ENCODE peak calls at places on chromosomes 7 and 10, in eight cellular contexts. One of them, this sample, is unnamed.
A peak's percentile ranks its signal among the peaks of the same experiment; 100 is the strongest.

GRCh38 chr10:61452229-61452651 is 941 bp downstream of the TMEM26 start:
- DNase-seq in upper lobe of left lung: no peak
- DNase-seq in transverse colon: no peak
- DNase-seq in prostate gland: peak; percentile 15
- DNase-seq in HCT116: no peak
- DNase-seq in sigmoid colon: no peak
- DNase-seq in breast epithelium: no peak
- DNase-seq in suprapubic skin: no peak
- DNase-seq in this sample: no peak

GRCh38 chr7:137423321-137423720 is 79.8 kb upstream of the PTN start:
- DNase-seq in sigmoid colon: no peak
- DNase-seq in suprapubic skin: no peak
- DNase-seq in upper lobe of left lung: no peak
- DNase-seq in HCT116: no peak
- DNase-seq in prostate gland: no peak
- DNase-seq in transverse colon: no peak
- DNase-seq in breast epithelium: no peak
- DNase-seq in this sample: no peak

GRCh38 chr7:75945297-75946168 is 30.6 kb downstream of the POR start:
- DNase-seq in suprapubic skin: no peak
- DNase-seq in prostate gland: no peak
- DNase-seq in HCT116: no peak
- DNase-seq in breast epithelium: no peak
- DNase-seq in upper lobe of left lung: peak; percentile 85
- DNase-seq in transverse colon: no peak
- DNase-seq in sigmoid colon: no peak
- DNase-seq in this sample: no peak

GRCh38 chr10:30736685-30737232 is 107.2 kb upstream of the LYZL2 start:
- DNase-seq in transverse colon: peak; percentile 38
- DNase-seq in breast epithelium: no peak
- DNase-seq in sigmoid colon: peak; percentile 95
- DNase-seq in upper lobe of left lung: no peak
- DNase-seq in HCT116: peak; percentile 16
- DNase-seq in suprapubic skin: no peak
- DNase-seq in prostate gland: no peak
- DNase-seq in this sample: no peak

GRCh38 chr10:110563132-110563531 is 4.4 kb upstream of the SMC3 start:
- DNase-seq in breast epithelium: no peak
- DNase-seq in suprapubic skin: no peak
- DNase-seq in sigmoid colon: no peak
- DNase-seq in prostate gland: no peak
- DNase-seq in upper lobe of left lung: no peak
- DNase-seq in transverse colon: no peak
- DNase-seq in HCT116: no peak
- DNase-seq in this sample: no peak

GRCh38 chr10:88831709-88832108 is 19.9 kb downstream of the ANKRD22 start:
- DNase-seq in suprapubic skin: no peak
- DNase-seq in sigmoid colon: no peak
- DNase-seq in HCT116: no peak
- DNase-seq in breast epithelium: no peak
- DNase-seq in upper lobe of left lung: no peak
- DNase-seq in prostate gland: no peak
- DNase-seq in transverse colon: no peak
- DNase-seq in this sample: no peak

GRCh38 chr10:119441921-119442757 is 100.4 kb downstream of the RGS10 start:
- DNase-seq in suprapubic skin: no peak
- DNase-seq in sigmoid colon: no peak
- DNase-seq in breast epithelium: no peak
- DNase-seq in prostate gland: no peak
- DNase-seq in upper lobe of left lung: no peak
- DNase-seq in HCT116: no peak
- DNase-seq in transverse colon: no peak
- DNase-seq in this sample: no peak

GRCh38 chr7:42162560-42163325 is 74.3 kb downstream of the GLI3 start:
- DNase-seq in suprapubic skin: no peak
- DNase-seq in sigmoid colon: no peak
- DNase-seq in breast epithelium: no peak
- DNase-seq in prostate gland: no peak
- DNase-seq in transverse colon: no peak
- DNase-seq in HCT116: no peak
- DNase-seq in upper lobe of left lung: no peak
- DNase-seq in this sample: no peak

GRCh38 chr10:52318822-52319464 is 4.9 kb downstream of the DKK1 start:
- DNase-seq in sigmoid colon: no peak
- DNase-seq in HCT116: peak; percentile 93
- DNase-seq in upper lobe of left lung: no peak
- DNase-seq in transverse colon: no peak
- DNase-seq in prostate gland: no peak
- DNase-seq in suprapubic skin: no peak
- DNase-seq in breast epithelium: no peak
- DNase-seq in this sample: no peak

GRCh38 chr10:70759769-70760168 is 25.4 kb downstream of the TBATA start:
- DNase-seq in upper lobe of left lung: no peak
- DNase-seq in transverse colon: no peak
- DNase-seq in prostate gland: no peak
- DNase-seq in suprapubic skin: no peak
- DNase-seq in breast epithelium: no peak
- DNase-seq in HCT116: no peak
- DNase-seq in sigmoid colon: peak; percentile 44
- DNase-seq in this sample: no peak

GRCh38 chr7:44284216-44284615 is 41.2 kb downstream of the CAMK2B start:
- DNase-seq in transverse colon: peak; percentile 4
- DNase-seq in upper lobe of left lung: peak; percentile 15
- DNase-seq in sigmoid colon: peak; percentile 50
- DNase-seq in suprapubic skin: peak; percentile 69
- DNase-seq in HCT116: no peak
- DNase-seq in prostate gland: no peak
- DNase-seq in breast epithelium: peak; percentile 31
- DNase-seq in this sample: no peak

GRCh38 chr7:157027568-157028527 is 17.4 kb upstream of the MNX1 start:
- DNase-seq in breast epithelium: no peak
- DNase-seq in sigmoid colon: no peak
- DNase-seq in HCT116: no peak
- DNase-seq in upper lobe of left lung: no peak
- DNase-seq in prostate gland: no peak
- DNase-seq in suprapubic skin: peak; percentile 31
- DNase-seq in transverse colon: no peak
- DNase-seq in this sample: no peak

GRCh38 chr7:44072364-44073231 is 7.2 kb upstream of the PGAM2 start:
- DNase-seq in breast epithelium: peak; percentile 72
- DNase-seq in transverse colon: peak; percentile 71
- DNase-seq in prostate gland: peak; percentile 31
- DNase-seq in HCT116: peak; percentile 48
- DNase-seq in suprapubic skin: peak; percentile 91
- DNase-seq in sigmoid colon: peak; percentile 90
- DNase-seq in upper lobe of left lung: peak; percentile 60
- DNase-seq in this sample: no peak

GRCh38 chr7:34928052-34928451 is 109.2 kb downstream of the DPY19L1 start:
- DNase-seq in transverse colon: peak; percentile 38
- DNase-seq in suprapubic skin: no peak
- DNase-seq in sigmoid colon: no peak
- DNase-seq in prostate gland: peak; percentile 24
- DNase-seq in upper lobe of left lung: peak; percentile 27
- DNase-seq in HCT116: peak; percentile 31
- DNase-seq in breast epithelium: no peak
- DNase-seq in this sample: no peak

GRCh38 chr7:156579566-156579965 is 61.0 kb upstream of the RNF32 start:
- DNase-seq in suprapubic skin: no peak
- DNase-seq in upper lobe of left lung: no peak
- DNase-seq in HCT116: no peak
- DNase-seq in prostate gland: no peak
- DNase-seq in sigmoid colon: no peak
- DNase-seq in transverse colon: no peak
- DNase-seq in breast epithelium: no peak
- DNase-seq in this sample: no peak

GRCh38 chr10:71423268-71423667 is 26.5 kb downstream of the CDH23 start:
- DNase-seq in prostate gland: no peak
- DNase-seq in transverse colon: no peak
- DNase-seq in suprapubic skin: peak; percentile 31
- DNase-seq in sigmoid colon: no peak
- DNase-seq in breast epithelium: no peak
- DNase-seq in upper lobe of left lung: peak; percentile 4
- DNase-seq in HCT116: no peak
- DNase-seq in this sample: peak; percentile 74

GRCh38 chr10:94027197-94027596 is 33.5 kb downstream of the PLCE1 start:
- DNase-seq in suprapubic skin: no peak
- DNase-seq in HCT116: no peak
- DNase-seq in sigmoid colon: no peak
- DNase-seq in breast epithelium: no peak
- DNase-seq in transverse colon: no peak
- DNase-seq in upper lobe of left lung: no peak
- DNase-seq in prostate gland: no peak
- DNase-seq in this sample: no peak

GRCh38 chr7:32891046-32891799 is at the start of gene KBTBD2:
- DNase-seq in prostate gland: peak; percentile 76
- DNase-seq in HCT116: peak; percentile 68
- DNase-seq in transverse colon: peak; percentile 85
- DNase-seq in upper lobe of left lung: peak; percentile 81
- DNase-seq in suprapubic skin: peak; percentile 89
- DNase-seq in sigmoid colon: peak; percentile 92
- DNase-seq in breast epithelium: peak; percentile 76
- DNase-seq in this sample: no peak
- H3K4me1 ChIP-seq in prostate gland: peaks cover 5% of the 10 kb centered on the region
- H3K4me1 ChIP-seq in HCT116: peaks cover 16% of the 10 kb centered on the region
- H3K4me1 ChIP-seq in transverse colon: peaks cover 31% of the 10 kb centered on the region
- H3K4me1 ChIP-seq in upper lobe of left lung: peaks cover 47% of the 10 kb centered on the region
- H3K4me1 ChIP-seq in suprapubic skin: peaks cover 47% of the 10 kb centered on the region
- H3K4me1 ChIP-seq in sigmoid colon: peaks cover 48% of the 10 kb centered on the region
- H3K4me1 ChIP-seq in breast epithelium: peaks cover 14% of the 10 kb centered on the region
- H3K4me1 ChIP-seq in this sample: peaks cover 46% of the 10 kb centered on the region

GRCh38 chr10:85193796-85194195 is 865.4 kb downstream of the CCSER2 start:
- DNase-seq in prostate gland: no peak
- DNase-seq in suprapubic skin: no peak
- DNase-seq in breast epithelium: no peak
- DNase-seq in sigmoid colon: no peak
- DNase-seq in HCT116: no peak
- DNase-seq in upper lobe of left lung: no peak
- DNase-seq in transverse colon: no peak
- DNase-seq in this sample: no peak

GRCh38 chr10:85195596-85195995 is 867.2 kb downstream of the CCSER2 start:
- DNase-seq in transverse colon: no peak
- DNase-seq in breast epithelium: no peak
- DNase-seq in suprapubic skin: no peak
- DNase-seq in prostate gland: no peak
- DNase-seq in HCT116: no peak
- DNase-seq in upper lobe of left lung: no peak
- DNase-seq in sigmoid colon: no peak
- DNase-seq in this sample: no peak

GRCh38 chr10:85188770-85189484 is 860.5 kb downstream of the CCSER2 start:
- DNase-seq in transverse colon: no peak
- DNase-seq in sigmoid colon: no peak
- DNase-seq in suprapubic skin: no peak
- DNase-seq in HCT116: no peak
- DNase-seq in prostate gland: no peak
- DNase-seq in breast epithelium: no peak
- DNase-seq in upper lobe of left lung: no peak
- DNase-seq in this sample: no peak

DNA sequence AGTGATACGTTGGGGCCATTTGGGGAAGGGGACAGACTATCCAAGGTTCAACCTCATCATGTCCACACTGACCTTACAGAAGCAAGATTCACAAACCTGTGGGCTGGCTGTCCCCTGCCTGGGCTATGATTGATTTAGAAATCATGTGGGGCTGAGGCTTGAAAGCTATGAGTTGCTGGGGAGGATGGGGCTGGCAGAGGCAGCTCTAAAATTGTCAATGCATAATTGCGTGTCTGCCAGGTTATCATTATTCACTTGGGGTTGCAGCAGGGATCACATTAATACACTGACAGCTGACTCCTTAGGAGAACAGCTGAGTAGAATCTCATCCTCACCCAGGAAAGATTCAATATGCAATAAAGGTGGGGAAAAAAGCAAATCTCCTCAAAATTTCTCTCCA is 866.3 kb downstream of the CCSER2 start:
- DNase-seq in prostate gland: no peak
- DNase-seq in transverse colon: no peak
- DNase-seq in HCT116: no peak
- DNase-seq in suprapubic skin: no peak
- DNase-seq in upper lobe of left lung: no peak
- DNase-seq in sigmoid colon: no peak
- DNase-seq in breast epithelium: no peak
- DNase-seq in this sample: no peak
- TF ChIP-seq POLR2AphosphoS5 in prostate gland: no peak
- TF ChIP-seq POLR2AphosphoS5 in transverse colon: no peak
- TF ChIP-seq POLR2AphosphoS5 in HCT116: no peak
- TF ChIP-seq POLR2AphosphoS5 in suprapubic skin: no peak
- TF ChIP-seq POLR2AphosphoS5 in upper lobe of left lung: no peak
- TF ChIP-seq POLR2AphosphoS5 in sigmoid colon: no peak
- TF ChIP-seq POLR2AphosphoS5 in breast epithelium: no peak
- TF ChIP-seq POLR2AphosphoS5 in this sample: no peak

DNA sequence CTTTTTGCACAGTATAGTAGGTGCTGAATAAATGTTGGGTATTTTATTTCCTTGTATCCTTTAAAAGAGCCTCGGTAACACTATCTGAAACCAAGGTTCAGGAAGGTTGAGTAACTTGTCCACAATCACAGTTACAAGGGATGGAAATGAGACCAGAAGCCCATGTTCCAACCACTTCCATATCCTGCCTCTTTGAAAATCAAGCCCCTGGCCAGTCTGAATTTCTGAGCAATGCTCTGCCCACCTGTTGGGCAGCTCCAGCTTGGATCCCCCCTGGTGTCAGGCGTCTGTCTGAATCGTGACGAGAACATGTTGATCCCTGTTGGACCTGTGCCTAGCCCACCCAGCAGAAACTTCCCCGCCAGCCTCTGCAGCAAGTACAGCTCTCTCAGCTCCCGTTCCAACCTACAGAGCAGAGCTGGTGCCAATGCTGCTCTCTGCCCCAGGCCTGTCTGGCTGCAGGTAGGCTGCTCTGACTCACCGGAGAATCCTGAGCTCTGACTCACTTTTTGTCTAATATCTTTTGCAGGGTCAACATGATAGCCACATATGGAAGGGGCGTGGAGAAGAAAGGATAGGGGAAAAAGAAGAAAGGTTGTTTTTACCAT is 595.5 kb downstream of the INHBA start:
- DNase-seq in breast epithelium: peak; percentile 70
- DNase-seq in prostate gland: peak; percentile 52
- DNase-seq in sigmoid colon: no peak
- DNase-seq in HCT116: peak; percentile 50
- DNase-seq in suprapubic skin: no peak
- DNase-seq in upper lobe of left lung: no peak
- DNase-seq in transverse colon: no peak
- DNase-seq in this sample: no peak
- TF ChIP-seq POLR2A in breast epithelium: no peak
- TF ChIP-seq POLR2A in prostate gland: no peak
- TF ChIP-seq POLR2A in sigmoid colon: no peak
- TF ChIP-seq POLR2A in HCT116: no peak
- TF ChIP-seq POLR2A in suprapubic skin: no peak
- TF ChIP-seq POLR2A in upper lobe of left lung: no peak
- TF ChIP-seq POLR2A in transverse colon: no peak
- TF ChIP-seq POLR2A in this sample: no peak

DNA sequence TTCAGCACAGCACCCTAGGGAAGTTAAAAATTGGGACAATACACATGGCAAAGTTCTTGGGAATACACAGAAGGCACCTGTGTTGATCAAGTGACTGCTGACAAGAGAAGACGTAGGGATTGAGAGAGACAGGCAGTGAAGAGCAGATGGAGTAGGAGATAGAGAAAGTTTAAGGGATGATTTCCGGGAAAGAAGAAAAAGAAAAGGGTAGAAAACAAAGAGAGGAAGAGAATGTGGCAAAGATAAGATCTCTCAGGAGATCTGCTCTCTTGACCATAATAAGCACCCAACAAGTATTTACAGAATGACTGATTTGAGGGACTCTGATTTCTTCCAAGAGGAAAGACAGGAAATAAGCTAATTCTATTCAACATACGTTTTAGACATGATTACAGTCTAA is 15.1 kb upstream of the RALA start:
- DNase-seq in upper lobe of left lung: no peak
- DNase-seq in suprapubic skin: no peak
- DNase-seq in HCT116: no peak
- DNase-seq in sigmoid colon: no peak
- DNase-seq in prostate gland: no peak
- DNase-seq in transverse colon: no peak
- DNase-seq in breast epithelium: no peak
- DNase-seq in this sample: no peak
- H3K4me1 ChIP-seq in upper lobe of left lung: peaks cover 12% of the 10 kb centered on the region
- H3K4me1 ChIP-seq in suprapubic skin: peaks cover 11% of the 10 kb centered on the region
- H3K4me1 ChIP-seq in HCT116: no peaks in the 10 kb centered on the region
- H3K4me1 ChIP-seq in sigmoid colon: no peaks in the 10 kb centered on the region
- H3K4me1 ChIP-seq in prostate gland: no peaks in the 10 kb centered on the region
- H3K4me1 ChIP-seq in transverse colon: peaks cover 3% of the 10 kb centered on the region
- H3K4me1 ChIP-seq in breast epithelium: no peaks in the 10 kb centered on the region
- H3K4me1 ChIP-seq in this sample: peaks cover 13% of the 10 kb centered on the region

This sample was measured in vagina.